ENCODE peak calls at places on chromosomes 4 and X, in four cellular contexts. F is lower leg skin, Z is tibial nerve, X is spleen. Y is an unnamed sample.

GRCh38 chrX:151724563-151725337 is 8.9 kb downstream of the FATE1 start:
- DNase-seq in F (no peak), Z (no peak), X (no peak), Y (no peak)

GRCh38 chr4:169690787-169691186 is 67.0 kb downstream of the HPF1 start:
- DNase-seq in F (no peak), Z (no peak), X (no peak), Y (no peak)

GRCh38 chr4:157246959-157247358 is 26.4 kb downstream of the GRIA2 start:
- DNase-seq in F (peak), Z (no peak), X (no peak), Y (no peak)

GRCh38 chr4:118589471-118590055 is 95.6 kb upstream of the METTL14 start:
- DNase-seq in F (no peak), Z (no peak), X (no peak), Y (no peak)

GRCh38 chr4:48275247-48275646 is 5.6 kb upstream of the TEC start:
- DNase-seq in F (no peak), Z (no peak), X (no peak), Y (no peak)

GRCh38 chr4:31237242-31237641 is 517.1 kb downstream of the PCDH7 start:
- DNase-seq in F (no peak), Z (no peak), X (no peak), Y (no peak)

GRCh38 chrX:13295841-13296240 is 24.0 kb downstream of the ATXN3L start:
- DNase-seq in F (no peak), Z (no peak), X (no peak), Y (no peak)

GRCh38 chr4:168304744-168305459 is 13.7 kb downstream of the DDX60 start:
- DNase-seq in F (no peak), Z (no peak), X (no peak), Y (no peak)

GRCh38 chrX:19725545-19726102 is 161.8 kb downstream of the SH3KBP1 start:
- DNase-seq in F (no peak), Z (no peak), X (no peak), Y (no peak)

GRCh38 chrX:2243913-2244460 is 256.8 kb downstream of the DHRSX start:
- DNase-seq in F (no peak), Z (no peak), X (no peak), Y (no peak)

GRCh38 chrX:24099394-24099793 is 44.6 kb downstream of the EIF2S3 start:
- DNase-seq in F (no peak), Z (no peak), X (no peak), Y (no peak)

GRCh38 chr4:66794635-66795034 is 750.7 kb downstream of the CENPC start:
- DNase-seq in F (no peak), Z (no peak), X (no peak), Y (no peak)

GRCh38 chr4:3285558-3286334 is 7.1 kb upstream of the RGS12 start:
- DNase-seq in F (no peak), Z (no peak), X (peak), Y (no peak)

GRCh38 chrX:134161162-134161561 is 75.8 kb upstream of the CCDC160 start:
- DNase-seq in F (no peak), Z (no peak), X (no peak), Y (no peak)

GRCh38 chrX:154409222-154409871 is at the start of gene DNASE1L1:
- DNase-seq in F (peak), Z (peak), X (peak), Y (peak)

GRCh38 chrX:129769467-129770154 is 10.1 kb upstream of the SASH3 start:
- DNase-seq in F (no peak), Z (no peak), X (peak), Y (no peak)

GRCh38 chr4:82623284-82623683 is 61.5 kb upstream of the TMEM150C start:
- DNase-seq in F (peak), Z (no peak), X (no peak), Y (no peak)

GRCh38 chr4:185810746-185811508 is 1.1 kb downstream of the SORBS2 start:
- DNase-seq in F (no peak), Z (no peak), X (no peak), Y (no peak)
- TF ChIP-seq POLR2A in F (no peak), Z (no peak), X (no peak), Y (no peak)

GRCh38 chr4:76689079-76689817 is 208.7 kb downstream of the SOWAHB start:
- DNase-seq in F (no peak), Z (peak), X (peak), Y (peak)
- TF ChIP-seq POLR2A in F (no peak), Z (no peak), X (no peak), Y (no peak)

GRCh38 chrX:292900-293897 is 12.0 kb downstream of the PLCXD1 start:
- DNase-seq in F (no peak), Z (no peak), X (peak), Y (no peak)
- TF ChIP-seq POLR2A in F (no peak), Z (no peak), X (no peak), Y (no peak)

GRCh38 chr4:158812133-158812532 is 43.3 kb downstream of the FNIP2 start:
- DNase-seq in F (no peak), Z (no peak), X (no peak), Y (no peak)

GRCh38 chr4:158809611-158810486 is 41.0 kb downstream of the FNIP2 start:
- DNase-seq in F (peak), Z (peak), X (no peak), Y (no peak)

GRCh38 chr4:158811704-158812103 is 42.9 kb downstream of the FNIP2 start:
- DNase-seq in F (peak), Z (peak), X (no peak), Y (no peak)

GRCh38 chr4:158811216-158811540 is 42.4 kb downstream of the FNIP2 start:
- DNase-seq in F (no peak), Z (no peak), X (no peak), Y (no peak)

DNA sequence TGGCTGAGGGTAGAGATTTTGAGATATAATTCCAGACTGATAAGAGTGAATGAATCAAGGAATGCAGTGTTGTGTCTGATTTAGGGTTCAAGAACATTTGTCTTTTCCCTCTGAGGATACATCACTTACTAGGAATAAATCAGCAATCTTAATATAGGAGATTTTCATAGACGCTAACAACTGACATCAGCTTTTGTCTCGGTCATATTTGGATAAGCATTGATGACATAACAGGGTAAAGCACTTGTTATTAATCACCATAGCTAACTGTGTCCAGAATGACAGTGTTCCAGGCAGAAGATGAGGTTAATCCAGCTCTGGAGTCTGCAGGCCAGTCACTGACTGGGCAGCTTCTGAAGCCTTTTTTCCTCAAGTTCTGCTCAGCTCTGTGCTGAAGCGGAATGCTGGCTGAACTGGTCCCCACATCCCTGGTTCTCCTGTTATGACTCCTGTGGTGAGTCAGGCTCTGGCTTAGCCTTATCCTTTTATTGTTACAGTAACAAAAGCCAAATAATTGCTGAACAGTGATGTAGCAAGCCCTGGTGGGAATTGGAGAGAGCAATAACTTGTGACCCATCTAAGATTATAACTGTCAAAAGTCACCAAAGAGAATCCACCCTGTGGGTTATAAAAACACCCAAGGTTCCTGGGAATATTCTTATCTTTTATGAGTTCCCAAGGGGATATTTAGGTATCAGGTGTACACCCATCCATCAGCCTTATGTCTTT is 41.8 kb downstream of the FNIP2 start:
- DNase-seq in F (peak), Z (peak), X (no peak), Y (peak)
- TF ChIP-seq POLR2A in F (no peak), Z (no peak), X (no peak), Y (no peak)

DNA sequence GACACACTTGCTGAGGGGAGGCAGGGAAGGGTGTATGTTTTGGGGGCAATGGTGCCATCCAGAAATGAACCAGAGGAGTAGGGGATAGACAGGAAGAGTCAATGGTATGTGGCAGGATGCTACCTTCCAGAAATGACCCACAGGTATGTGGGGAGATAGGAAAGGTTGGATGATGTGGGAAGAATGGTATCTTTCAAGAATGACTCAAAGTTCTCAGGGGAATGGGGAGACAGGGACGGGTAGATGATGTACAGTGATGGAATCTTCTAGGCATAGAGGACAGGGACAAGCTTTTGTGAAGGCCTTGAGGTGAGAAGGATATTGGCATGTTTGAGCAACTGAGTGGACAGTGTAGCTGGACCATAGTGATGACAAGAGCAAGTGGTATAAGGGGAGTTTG is 64.9 kb downstream of the MAOA start:
- DNase-seq in F (no peak), Z (no peak), X (no peak), Y (no peak)
- TF ChIP-seq POLR2A in F (no peak), Z (no peak), X (no peak), Y (no peak)

GRCh38 chr4:151114986-151115385 is 15.6 kb downstream of the RPS3A start:
- DNase-seq in F (no peak), Z (no peak), X (no peak), Y (no peak)

GRCh38 chr4:151110236-151110635 is 10.8 kb downstream of the RPS3A start:
- DNase-seq in F (no peak), Z (no peak), X (no peak), Y (no peak)

GRCh38 chr4:151117371-151117962 is 18.0 kb downstream of the RPS3A start:
- DNase-seq in F (peak), Z (peak), X (no peak), Y (peak)

DNA sequence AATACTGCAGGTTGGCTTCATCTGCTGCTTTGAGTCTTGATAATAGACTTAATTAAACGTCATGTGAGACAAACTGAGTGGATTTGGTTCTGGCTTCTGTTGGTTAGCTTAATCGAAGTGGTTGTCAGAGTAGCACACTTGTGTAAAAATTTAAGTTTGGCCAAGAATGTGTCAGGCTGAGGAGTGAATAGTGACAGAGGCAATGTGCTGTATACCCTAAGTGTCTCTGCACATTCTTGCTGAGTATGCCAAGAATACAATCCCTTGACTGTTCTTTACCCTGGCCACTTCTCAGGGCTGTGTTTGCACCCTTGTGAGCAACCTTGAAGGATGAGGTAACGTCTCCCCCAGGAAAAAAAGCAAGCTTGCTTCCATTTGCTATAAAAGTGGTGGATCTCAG is 14.9 kb downstream of the RPS3A start:
- DNase-seq in F (no peak), Z (no peak), X (no peak), Y (no peak)
- TF ChIP-seq POLR2A in F (no peak), Z (no peak), X (no peak), Y (no peak)

DNA sequence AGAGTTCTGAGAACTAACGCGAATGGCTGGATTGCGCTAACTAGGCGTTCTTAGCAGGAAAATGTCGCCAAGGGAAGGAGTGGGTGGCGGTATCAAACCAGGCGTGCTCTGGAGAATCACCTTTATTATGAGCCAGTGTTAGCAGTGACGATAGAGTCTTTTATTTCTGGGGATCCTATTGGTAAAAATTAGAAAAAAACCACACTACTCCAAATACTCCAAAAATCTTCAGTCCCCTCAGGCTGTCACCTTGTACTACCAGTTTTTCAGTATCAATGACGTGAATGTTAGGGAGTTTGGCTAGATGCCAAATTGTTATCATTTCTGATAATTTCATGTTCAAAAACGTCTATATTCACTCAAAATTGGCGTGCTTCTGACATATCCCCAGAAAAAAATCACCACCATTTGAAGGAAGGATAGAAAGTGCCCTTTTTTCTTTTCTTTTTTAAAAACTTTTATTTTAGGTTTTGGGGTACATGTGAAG is 1.5 kb downstream of the UGT8 start:
- DNase-seq in F (no peak), Z (no peak), X (no peak), Y (no peak)
- TF ChIP-seq POLR2A in F (no peak), Z (no peak), X (no peak), Y (no peak)

GRCh38 chr4:6673660-6674499 is 19.8 kb upstream of the S100P start:
- DNase-seq in F (peak), Z (peak), X (peak), Y (peak)
- TF ChIP-seq POLR2A in F (no peak), Z (peak), X (peak), Y (peak)

GRCh38 chr4:122921971-122922876 is at the start of gene NUDT6:
- DNase-seq in F (peak), Z (peak), X (peak), Y (no peak)
- TF ChIP-seq POLR2A in F (no peak), Z (no peak), X (no peak), Y (peak)

Y was measured in H54.